ENCODE peak calls at places on chromosomes 11 and 22, in five cellular contexts. S, J, O, U and L are unnamed samples.

GRCh38 chr11:122727101-122727929 is 71.8 kb downstream of the UBASH3B start:
- ATAC-seq in U (peak; percentile 82), J (peak; percentile 60), O (no peak), S (no peak), L (peak; percentile 71)

GRCh38 chr11:109062445-109062844 is 359.5 kb upstream of the C11orf87 start:
- ATAC-seq in S (no peak), O (no peak), J (no peak), U (no peak), L (no peak)

GRCh38 chr11:96317576-96317975 is 25.4 kb downstream of the MAML2 start:
- ATAC-seq in S (no peak), J (no peak), O (no peak), U (no peak), L (no peak)

GRCh38 chr11:75371930-75372876 is 20.7 kb upstream of the ARRB1 start:
- ATAC-seq in O (peak; percentile 95), U (no peak), J (peak; percentile 80), S (peak; percentile 98), L (no peak)

GRCh38 chr11:48123249-48123875 is 93.2 kb upstream of the OR4B1 start:
- ATAC-seq in O (no peak), U (no peak), J (no peak), S (no peak), L (no peak)

GRCh38 chr11:67354314-67355022 is 1.1 kb upstream of the POLD4 start:
- ATAC-seq in O (peak; percentile 52), S (peak; percentile 74), U (no peak), J (peak; percentile 65), L (peak; percentile 29)

GRCh38 chr22:34414467-34415440 is 494.5 kb upstream of the LARGE1 start:
- ATAC-seq in S (peak; percentile 86), U (no peak), J (peak; percentile 85), O (no peak), L (peak; percentile 21)

GRCh38 chr11:130118165-130118564 is 41.4 kb upstream of the ST14 start:
- ATAC-seq in J (no peak), O (no peak), S (no peak), U (no peak), L (peak; percentile 4)